ENCODE peak calls at places on chromosomes 2 and 18, in nine cellular contexts. One of them, this sample, is unnamed.

GRCh38 chr2:216787851-216788250 is 72.0 kb downstream of the TNP1 start:
- DNase-seq in putamen: no peak
- DNase-seq in A549: no peak
- DNase-seq in D341Med: no peak
- DNase-seq in cardiac fibroblast: no peak
- DNase-seq in GDM1: no peak
- DNase-seq in CD8-positive, alpha-beta memory T cell: no peak
- DNase-seq in Peyer's patch: no peak
- DNase-seq in effector CD8-positive, alpha-beta T cell: no peak
- DNase-seq in this sample: no peak

GRCh38 chr2:37688771-37689468 is 17.5 kb upstream of the CDC42EP3 start:
- DNase-seq in putamen: no peak
- DNase-seq in A549: no peak
- DNase-seq in D341Med: no peak
- DNase-seq in cardiac fibroblast: peak; percentile 86
- DNase-seq in GDM1: no peak
- DNase-seq in CD8-positive, alpha-beta memory T cell: no peak
- DNase-seq in Peyer's patch: no peak
- DNase-seq in effector CD8-positive, alpha-beta T cell: no peak
- DNase-seq in this sample: no peak

GRCh38 chr2:72112981-72113846 is 34.4 kb downstream of the CYP26B1 start:
- DNase-seq in putamen: peak; percentile 42
- DNase-seq in A549: no peak
- DNase-seq in D341Med: no peak
- DNase-seq in cardiac fibroblast: no peak
- DNase-seq in GDM1: no peak
- DNase-seq in CD8-positive, alpha-beta memory T cell: no peak
- DNase-seq in Peyer's patch: no peak
- DNase-seq in effector CD8-positive, alpha-beta T cell: no peak
- DNase-seq in this sample: no peak

GRCh38 chr2:71646028-71646427 is 192.7 kb downstream of the DYSF start:
- DNase-seq in putamen: no peak
- DNase-seq in A549: no peak
- DNase-seq in D341Med: no peak
- DNase-seq in cardiac fibroblast: peak; percentile 72
- DNase-seq in GDM1: no peak
- DNase-seq in CD8-positive, alpha-beta memory T cell: no peak
- DNase-seq in Peyer's patch: no peak
- DNase-seq in effector CD8-positive, alpha-beta T cell: no peak
- DNase-seq in this sample: no peak

GRCh38 chr18:7566587-7567486 is at the start of gene PTPRM:
- DNase-seq in putamen: peak; percentile 87
- DNase-seq in A549: peak; percentile 52
- DNase-seq in D341Med: peak; percentile 97
- DNase-seq in cardiac fibroblast: peak; percentile 90
- DNase-seq in GDM1: peak; percentile 88
- DNase-seq in CD8-positive, alpha-beta memory T cell: peak; percentile 15
- DNase-seq in Peyer's patch: peak; percentile 83
- DNase-seq in effector CD8-positive, alpha-beta T cell: no peak
- DNase-seq in this sample: peak; percentile 92

GRCh38 chr2:38876407-38876806 is 631 bp downstream of the MORN2 start:
- DNase-seq in putamen: no peak
- DNase-seq in A549: peak; percentile 6
- DNase-seq in D341Med: no peak
- DNase-seq in cardiac fibroblast: no peak
- DNase-seq in GDM1: no peak
- DNase-seq in CD8-positive, alpha-beta memory T cell: no peak
- DNase-seq in Peyer's patch: no peak
- DNase-seq in effector CD8-positive, alpha-beta T cell: no peak
- DNase-seq in this sample: peak; percentile 14

GRCh38 chr18:22168360-22168921 is 948 bp upstream of the GATA6 start:
- DNase-seq in putamen: no peak
- DNase-seq in A549: peak; percentile 60
- DNase-seq in D341Med: peak; percentile 68
- DNase-seq in cardiac fibroblast: peak; percentile 22
- DNase-seq in GDM1: no peak
- DNase-seq in CD8-positive, alpha-beta memory T cell: no peak
- DNase-seq in Peyer's patch: peak; percentile 77
- DNase-seq in effector CD8-positive, alpha-beta T cell: no peak
- DNase-seq in this sample: peak; percentile 41

GRCh38 chr2:206031162-206031784 is 54.7 kb downstream of the INO80D start:
- DNase-seq in putamen: no peak
- DNase-seq in A549: no peak
- DNase-seq in D341Med: no peak
- DNase-seq in cardiac fibroblast: peak; percentile 7
- DNase-seq in GDM1: no peak
- DNase-seq in CD8-positive, alpha-beta memory T cell: no peak
- DNase-seq in Peyer's patch: no peak
- DNase-seq in effector CD8-positive, alpha-beta T cell: no peak
- DNase-seq in this sample: no peak

GRCh38 chr2:86201951-86202692 is 2.9 kb downstream of the MRPL35 start:
- DNase-seq in putamen: peak; percentile 39
- DNase-seq in A549: no peak
- DNase-seq in D341Med: no peak
- DNase-seq in cardiac fibroblast: peak; percentile 39
- DNase-seq in GDM1: no peak
- DNase-seq in CD8-positive, alpha-beta memory T cell: no peak
- DNase-seq in Peyer's patch: no peak
- DNase-seq in effector CD8-positive, alpha-beta T cell: no peak
- DNase-seq in this sample: no peak

GRCh38 chr2:46122318-46122970 is 174.8 kb upstream of the EPAS1 start:
- DNase-seq in putamen: no peak
- DNase-seq in A549: no peak
- DNase-seq in D341Med: no peak
- DNase-seq in cardiac fibroblast: no peak
- DNase-seq in GDM1: no peak
- DNase-seq in CD8-positive, alpha-beta memory T cell: no peak
- DNase-seq in Peyer's patch: no peak
- DNase-seq in effector CD8-positive, alpha-beta T cell: no peak
- DNase-seq in this sample: no peak

GRCh38 chr2:9345343-9345742 is 78.0 kb downstream of the ITGB1BP1 start:
- DNase-seq in putamen: no peak
- DNase-seq in A549: no peak
- DNase-seq in D341Med: no peak
- DNase-seq in cardiac fibroblast: no peak
- DNase-seq in GDM1: no peak
- DNase-seq in CD8-positive, alpha-beta memory T cell: no peak
- DNase-seq in Peyer's patch: no peak
- DNase-seq in effector CD8-positive, alpha-beta T cell: no peak
- DNase-seq in this sample: no peak

GRCh38 chr2:224650815-224651439 is 65.2 kb downstream of the CCDC195 start:
- DNase-seq in putamen: peak; percentile 46
- DNase-seq in A549: peak; percentile 29
- DNase-seq in D341Med: peak; percentile 38
- DNase-seq in cardiac fibroblast: peak; percentile 66
- DNase-seq in GDM1: no peak
- DNase-seq in CD8-positive, alpha-beta memory T cell: peak; percentile 32
- DNase-seq in Peyer's patch: no peak
- DNase-seq in effector CD8-positive, alpha-beta T cell: no peak
- DNase-seq in this sample: peak; percentile 72

GRCh38 chr2:173496746-173497145 is 142.1 kb downstream of the CDCA7 start:
- DNase-seq in putamen: no peak
- DNase-seq in A549: no peak
- DNase-seq in D341Med: no peak
- DNase-seq in cardiac fibroblast: no peak
- DNase-seq in GDM1: no peak
- DNase-seq in CD8-positive, alpha-beta memory T cell: no peak
- DNase-seq in Peyer's patch: no peak
- DNase-seq in effector CD8-positive, alpha-beta T cell: no peak
- DNase-seq in this sample: no peak

GRCh38 chr2:23380562-23381065 is 4.4 kb upstream of the KLHL29 start:
- DNase-seq in putamen: no peak
- DNase-seq in A549: no peak
- DNase-seq in D341Med: no peak
- DNase-seq in cardiac fibroblast: peak; percentile 36
- DNase-seq in GDM1: no peak
- DNase-seq in CD8-positive, alpha-beta memory T cell: peak; percentile 23
- DNase-seq in Peyer's patch: no peak
- DNase-seq in effector CD8-positive, alpha-beta T cell: no peak
- DNase-seq in this sample: no peak

GRCh38 chr2:26184555-26185303 is 11.8 kb downstream of the GAREM2 start:
- DNase-seq in putamen: no peak
- DNase-seq in A549: peak; percentile 94
- DNase-seq in D341Med: no peak
- DNase-seq in cardiac fibroblast: peak; percentile 88
- DNase-seq in GDM1: no peak
- DNase-seq in CD8-positive, alpha-beta memory T cell: peak; percentile 86
- DNase-seq in Peyer's patch: peak; percentile 90
- DNase-seq in effector CD8-positive, alpha-beta T cell: peak; percentile 63
- DNase-seq in this sample: peak; percentile 35

GRCh38 chr2:229475753-229476152 is 204.7 kb upstream of the PID1 start:
- DNase-seq in putamen: no peak
- DNase-seq in A549: no peak
- DNase-seq in D341Med: no peak
- DNase-seq in cardiac fibroblast: no peak
- DNase-seq in GDM1: no peak
- DNase-seq in CD8-positive, alpha-beta memory T cell: no peak
- DNase-seq in Peyer's patch: no peak
- DNase-seq in effector CD8-positive, alpha-beta T cell: no peak
- DNase-seq in this sample: no peak

GRCh38 chr2:108910541-108911396 is 78.3 kb downstream of the EDAR start:
- DNase-seq in putamen: no peak
- DNase-seq in A549: no peak
- DNase-seq in D341Med: peak; percentile 10
- DNase-seq in cardiac fibroblast: no peak
- DNase-seq in GDM1: no peak
- DNase-seq in CD8-positive, alpha-beta memory T cell: no peak
- DNase-seq in Peyer's patch: no peak
- DNase-seq in effector CD8-positive, alpha-beta T cell: no peak
- DNase-seq in this sample: peak; percentile 8

GRCh38 chr2:39646891-39647780 is 18.6 kb upstream of the TMEM178A start:
- DNase-seq in putamen: no peak
- DNase-seq in A549: no peak
- DNase-seq in D341Med: no peak
- DNase-seq in cardiac fibroblast: no peak
- DNase-seq in GDM1: no peak
- DNase-seq in CD8-positive, alpha-beta memory T cell: no peak
- DNase-seq in Peyer's patch: no peak
- DNase-seq in effector CD8-positive, alpha-beta T cell: no peak
- DNase-seq in this sample: no peak

GRCh38 chr18:60838677-60839076 is 466.1 kb upstream of the MC4R start:
- DNase-seq in putamen: no peak
- DNase-seq in A549: no peak
- DNase-seq in D341Med: no peak
- DNase-seq in cardiac fibroblast: peak; percentile 4
- DNase-seq in GDM1: no peak
- DNase-seq in CD8-positive, alpha-beta memory T cell: no peak
- DNase-seq in Peyer's patch: no peak
- DNase-seq in effector CD8-positive, alpha-beta T cell: no peak
- DNase-seq in this sample: no peak

GRCh38 chr18:48699761-48700160 is 160.9 kb downstream of the CTIF start:
- DNase-seq in putamen: no peak
- DNase-seq in A549: no peak
- DNase-seq in D341Med: no peak
- DNase-seq in cardiac fibroblast: no peak
- DNase-seq in GDM1: no peak
- DNase-seq in CD8-positive, alpha-beta memory T cell: no peak
- DNase-seq in Peyer's patch: no peak
- DNase-seq in effector CD8-positive, alpha-beta T cell: no peak
- DNase-seq in this sample: no peak

GRCh38 chr2:124530203-124530602 is 505.1 kb downstream of the CNTNAP5 start:
- DNase-seq in putamen: no peak
- DNase-seq in A549: no peak
- DNase-seq in D341Med: no peak
- DNase-seq in cardiac fibroblast: peak; percentile 9
- DNase-seq in GDM1: no peak
- DNase-seq in CD8-positive, alpha-beta memory T cell: no peak
- DNase-seq in Peyer's patch: no peak
- DNase-seq in effector CD8-positive, alpha-beta T cell: no peak
- DNase-seq in this sample: no peak

GRCh38 chr2:201643216-201643651 is at the start of gene TMEM237:
- DNase-seq in putamen: no peak
- DNase-seq in A549: peak; percentile 28
- DNase-seq in D341Med: peak; percentile 73
- DNase-seq in cardiac fibroblast: peak; percentile 42
- DNase-seq in GDM1: no peak
- DNase-seq in CD8-positive, alpha-beta memory T cell: peak; percentile 66
- DNase-seq in Peyer's patch: no peak
- DNase-seq in effector CD8-positive, alpha-beta T cell: peak; percentile 54
- DNase-seq in this sample: peak; percentile 84

GRCh38 chr18:8424917-8425725 is 184.1 kb upstream of the RAB12 start:
- DNase-seq in putamen: no peak
- DNase-seq in A549: no peak
- DNase-seq in D341Med: no peak
- DNase-seq in cardiac fibroblast: peak; percentile 53
- DNase-seq in GDM1: no peak
- DNase-seq in CD8-positive, alpha-beta memory T cell: no peak
- DNase-seq in Peyer's patch: no peak
- DNase-seq in effector CD8-positive, alpha-beta T cell: no peak
- DNase-seq in this sample: peak; percentile 66